ENCODE peak calls at places on chromosome 20, in seven cellular contexts. One of them, this sample, is unnamed.

GRCh38 chr20:10200329-10200728 is 18.3 kb upstream of the SNAP25 start:
- DNase-seq in AG04450: no peak
- DNase-seq in astrocyte of the spinal cord: peak
- DNase-seq in OCI-LY7: no peak
- DNase-seq in CD8-positive, alpha-beta T cell: no peak
- DNase-seq in neural crest cell: no peak
- DNase-seq in fibroblast of pulmonary artery: no peak
- DNase-seq in this sample: no peak

GRCh38 chr20:57840504-57841296 is 130.9 kb upstream of the PMEPA1 start:
- DNase-seq in CD8-positive, alpha-beta T cell: no peak
- DNase-seq in AG04450: no peak
- DNase-seq in fibroblast of pulmonary artery: no peak
- DNase-seq in OCI-LY7: no peak
- DNase-seq in neural crest cell: no peak
- DNase-seq in astrocyte of the spinal cord: no peak
- DNase-seq in this sample: no peak

GRCh38 chr20:53926428-53927028 is 143.9 kb downstream of the BCAS1 start:
- DNase-seq in AG04450: no peak
- DNase-seq in CD8-positive, alpha-beta T cell: no peak
- DNase-seq in OCI-LY7: peak
- DNase-seq in astrocyte of the spinal cord: peak
- DNase-seq in fibroblast of pulmonary artery: peak
- DNase-seq in neural crest cell: no peak
- DNase-seq in this sample: peak

GRCh38 chr20:346640-347316 is at the start of gene NRSN2:
- DNase-seq in CD8-positive, alpha-beta T cell: no peak
- DNase-seq in astrocyte of the spinal cord: peak
- DNase-seq in AG04450: no peak
- DNase-seq in OCI-LY7: no peak
- DNase-seq in fibroblast of pulmonary artery: peak
- DNase-seq in neural crest cell: peak
- DNase-seq in this sample: no peak

GRCh38 chr20:23037017-23037481 is 1.9 kb downstream of the SSTR4 start:
- DNase-seq in AG04450: no peak
- DNase-seq in CD8-positive, alpha-beta T cell: no peak
- DNase-seq in OCI-LY7: no peak
- DNase-seq in neural crest cell: no peak
- DNase-seq in astrocyte of the spinal cord: no peak
- DNase-seq in fibroblast of pulmonary artery: no peak
- DNase-seq in this sample: no peak

GRCh38 chr20:12180107-12180661 is 262.5 kb downstream of the BTBD3 start:
- DNase-seq in CD8-positive, alpha-beta T cell: no peak
- DNase-seq in astrocyte of the spinal cord: no peak
- DNase-seq in AG04450: no peak
- DNase-seq in fibroblast of pulmonary artery: no peak
- DNase-seq in neural crest cell: no peak
- DNase-seq in OCI-LY7: no peak
- DNase-seq in this sample: no peak

GRCh38 chr20:36614781-36615557 is 9.4 kb downstream of the RAB5IF start:
- DNase-seq in OCI-LY7: no peak
- DNase-seq in astrocyte of the spinal cord: peak
- DNase-seq in CD8-positive, alpha-beta T cell: no peak
- DNase-seq in neural crest cell: no peak
- DNase-seq in AG04450: no peak
- DNase-seq in fibroblast of pulmonary artery: no peak
- DNase-seq in this sample: peak

GRCh38 chr20:51750037-51750769 is 18.0 kb downstream of the ATP9A start:
- DNase-seq in CD8-positive, alpha-beta T cell: no peak
- DNase-seq in AG04450: peak
- DNase-seq in neural crest cell: no peak
- DNase-seq in fibroblast of pulmonary artery: peak
- DNase-seq in OCI-LY7: no peak
- DNase-seq in astrocyte of the spinal cord: peak
- DNase-seq in this sample: peak

GRCh38 chr20:15619816-15620215 is 953.4 kb downstream of the KIF16B start:
- DNase-seq in fibroblast of pulmonary artery: no peak
- DNase-seq in CD8-positive, alpha-beta T cell: no peak
- DNase-seq in OCI-LY7: no peak
- DNase-seq in astrocyte of the spinal cord: no peak
- DNase-seq in neural crest cell: no peak
- DNase-seq in AG04450: no peak
- DNase-seq in this sample: no peak

GRCh38 chr20:3753098-3753497 is 14.5 kb downstream of the ADISSP start:
- DNase-seq in neural crest cell: peak
- DNase-seq in OCI-LY7: peak
- DNase-seq in astrocyte of the spinal cord: peak
- DNase-seq in CD8-positive, alpha-beta T cell: peak
- DNase-seq in fibroblast of pulmonary artery: peak
- DNase-seq in AG04450: peak
- DNase-seq in this sample: peak

GRCh38 chr20:57748601-57749130 is 38.9 kb upstream of the PMEPA1 start:
- DNase-seq in AG04450: peak
- DNase-seq in OCI-LY7: no peak
- DNase-seq in neural crest cell: no peak
- DNase-seq in CD8-positive, alpha-beta T cell: peak
- DNase-seq in fibroblast of pulmonary artery: peak
- DNase-seq in astrocyte of the spinal cord: peak
- DNase-seq in this sample: peak

GRCh38 chr20:38731738-38732113 is 7.4 kb downstream of the SLC32A1 start:
- DNase-seq in astrocyte of the spinal cord: no peak
- DNase-seq in OCI-LY7: no peak
- DNase-seq in AG04450: no peak
- DNase-seq in neural crest cell: no peak
- DNase-seq in fibroblast of pulmonary artery: no peak
- DNase-seq in CD8-positive, alpha-beta T cell: no peak
- DNase-seq in this sample: no peak
- TF ChIP-seq CTCF in astrocyte of the spinal cord: no peak
- TF ChIP-seq CTCF in OCI-LY7: peak
- TF ChIP-seq CTCF in AG04450: no peak
- TF ChIP-seq CTCF in neural crest cell: peak
- TF ChIP-seq CTCF in fibroblast of pulmonary artery: no peak
- TF ChIP-seq CTCF in CD8-positive, alpha-beta T cell: no peak
- TF ChIP-seq CTCF in this sample: no peak

GRCh38 chr20:17650816-17651760 is 31.0 kb downstream of the RRBP1 start:
- DNase-seq in fibroblast of pulmonary artery: peak
- DNase-seq in neural crest cell: no peak
- DNase-seq in CD8-positive, alpha-beta T cell: no peak
- DNase-seq in OCI-LY7: no peak
- DNase-seq in astrocyte of the spinal cord: no peak
- DNase-seq in AG04450: no peak
- DNase-seq in this sample: no peak

GRCh38 chr20:17648306-17648646 is 33.8 kb downstream of the RRBP1 start:
- DNase-seq in fibroblast of pulmonary artery: no peak
- DNase-seq in OCI-LY7: peak
- DNase-seq in CD8-positive, alpha-beta T cell: no peak
- DNase-seq in neural crest cell: no peak
- DNase-seq in AG04450: no peak
- DNase-seq in astrocyte of the spinal cord: no peak
- DNase-seq in this sample: no peak

GRCh38 chr20:17647391-17648305 is 34.4 kb downstream of the RRBP1 start:
- DNase-seq in neural crest cell: no peak
- DNase-seq in AG04450: no peak
- DNase-seq in fibroblast of pulmonary artery: no peak
- DNase-seq in CD8-positive, alpha-beta T cell: no peak
- DNase-seq in astrocyte of the spinal cord: no peak
- DNase-seq in OCI-LY7: no peak
- DNase-seq in this sample: no peak

GRCh38 chr20:17650301-17650761 is 31.7 kb downstream of the RRBP1 start:
- DNase-seq in fibroblast of pulmonary artery: no peak
- DNase-seq in OCI-LY7: peak
- DNase-seq in AG04450: no peak
- DNase-seq in astrocyte of the spinal cord: no peak
- DNase-seq in CD8-positive, alpha-beta T cell: no peak
- DNase-seq in neural crest cell: no peak
- DNase-seq in this sample: no peak

DNA sequence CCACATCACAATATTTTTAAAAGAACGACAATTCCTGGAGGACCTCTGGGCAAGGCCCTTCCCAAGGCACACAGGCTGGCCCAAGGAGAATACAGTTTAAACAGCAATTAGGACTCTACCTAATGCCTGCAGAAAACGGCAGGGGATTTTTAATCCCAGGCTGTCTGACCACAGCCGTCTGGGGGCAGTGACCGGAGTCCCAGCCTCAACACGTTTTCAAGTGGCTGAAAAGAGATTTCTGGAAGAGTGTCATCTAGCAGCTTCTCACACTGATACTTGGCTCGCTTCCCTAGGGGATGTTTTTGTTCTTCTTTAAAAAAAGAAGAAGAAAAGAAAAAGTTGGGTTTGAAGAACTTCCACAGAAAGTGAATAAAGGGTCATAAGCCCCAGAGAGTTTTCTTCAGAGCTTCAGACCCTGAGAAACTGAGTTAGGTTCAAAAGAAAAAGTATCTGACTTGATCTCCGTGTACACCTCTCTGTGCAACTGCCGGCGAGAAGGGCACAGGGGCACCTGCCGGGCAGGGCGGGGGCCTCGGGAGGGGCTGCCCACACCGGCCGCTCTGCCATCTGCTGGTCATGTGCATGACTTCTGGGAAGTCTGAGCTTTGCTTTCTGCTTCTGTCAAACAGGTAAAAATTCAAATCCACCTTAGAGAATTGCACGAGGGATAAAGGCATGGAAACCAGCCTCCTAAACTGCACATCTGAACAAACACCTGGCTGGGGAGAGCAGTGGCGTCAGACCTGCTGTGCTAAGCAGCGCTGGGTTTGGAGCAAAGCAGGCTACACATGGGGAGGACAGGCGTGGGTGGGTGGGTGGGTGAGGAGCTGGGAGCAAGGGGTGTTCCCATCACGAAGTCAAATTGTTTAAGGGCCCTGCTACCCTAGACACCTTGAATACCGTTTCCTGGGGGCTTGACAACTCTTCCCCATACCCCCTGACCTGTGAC is 33.0 kb downstream of the RRBP1 start:
- DNase-seq in neural crest cell: no peak
- DNase-seq in astrocyte of the spinal cord: peak
- DNase-seq in OCI-LY7: peak
- DNase-seq in CD8-positive, alpha-beta T cell: no peak
- DNase-seq in fibroblast of pulmonary artery: no peak
- DNase-seq in AG04450: no peak
- DNase-seq in this sample: no peak
- TF ChIP-seq CTCF in neural crest cell: peak
- TF ChIP-seq CTCF in astrocyte of the spinal cord: peak
- TF ChIP-seq CTCF in OCI-LY7: peak
- TF ChIP-seq CTCF in CD8-positive, alpha-beta T cell: peak
- TF ChIP-seq CTCF in fibroblast of pulmonary artery: peak
- TF ChIP-seq CTCF in AG04450: peak
- TF ChIP-seq CTCF in this sample: peak

GRCh38 chr20:2518096-2518495 is 9.4 kb upstream of the ZNF343 start:
- DNase-seq in neural crest cell: no peak
- DNase-seq in AG04450: no peak
- DNase-seq in OCI-LY7: no peak
- DNase-seq in astrocyte of the spinal cord: no peak
- DNase-seq in CD8-positive, alpha-beta T cell: no peak
- DNase-seq in fibroblast of pulmonary artery: no peak
- DNase-seq in this sample: no peak

GRCh38 chr20:2519115-2519815 is 10.6 kb upstream of the ZNF343 start:
- DNase-seq in AG04450: peak
- DNase-seq in astrocyte of the spinal cord: peak
- DNase-seq in OCI-LY7: no peak
- DNase-seq in neural crest cell: no peak
- DNase-seq in fibroblast of pulmonary artery: peak
- DNase-seq in CD8-positive, alpha-beta T cell: no peak
- DNase-seq in this sample: no peak

GRCh38 chr20:2521369-2522305 is 12.9 kb upstream of the ZNF343 start:
- DNase-seq in CD8-positive, alpha-beta T cell: no peak
- DNase-seq in AG04450: no peak
- DNase-seq in OCI-LY7: peak
- DNase-seq in neural crest cell: peak
- DNase-seq in fibroblast of pulmonary artery: peak
- DNase-seq in astrocyte of the spinal cord: peak
- DNase-seq in this sample: peak

GRCh38 chr20:2518558-2518957 is 9.8 kb upstream of the ZNF343 start:
- DNase-seq in astrocyte of the spinal cord: no peak
- DNase-seq in OCI-LY7: no peak
- DNase-seq in neural crest cell: no peak
- DNase-seq in fibroblast of pulmonary artery: no peak
- DNase-seq in AG04450: no peak
- DNase-seq in CD8-positive, alpha-beta T cell: no peak
- DNase-seq in this sample: no peak

DNA sequence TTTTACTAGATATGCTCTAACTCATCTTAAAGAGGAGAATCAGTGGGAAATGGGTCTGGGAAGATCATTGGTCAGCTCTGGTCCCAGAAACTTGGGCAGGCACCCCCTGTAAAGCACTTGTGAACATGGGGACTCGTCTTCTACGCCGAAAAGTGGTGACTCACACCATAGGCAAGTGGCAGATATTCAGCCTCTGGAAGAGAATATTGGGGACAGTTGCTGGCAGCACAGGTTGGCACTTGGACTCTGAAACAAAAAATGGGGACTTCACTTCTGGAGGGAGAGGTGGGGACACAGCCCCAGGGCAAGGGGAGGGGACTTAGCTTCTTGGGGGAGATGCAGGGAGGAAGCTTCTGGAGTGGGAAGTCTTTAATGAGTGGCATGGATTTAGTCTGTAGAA is 11.9 kb upstream of the ZNF343 start:
- DNase-seq in AG04450: no peak
- DNase-seq in astrocyte of the spinal cord: no peak
- DNase-seq in fibroblast of pulmonary artery: no peak
- DNase-seq in neural crest cell: no peak
- DNase-seq in OCI-LY7: no peak
- DNase-seq in CD8-positive, alpha-beta T cell: no peak
- DNase-seq in this sample: no peak
- TF ChIP-seq CTCF in AG04450: no peak
- TF ChIP-seq CTCF in astrocyte of the spinal cord: no peak
- TF ChIP-seq CTCF in fibroblast of pulmonary artery: no peak
- TF ChIP-seq CTCF in neural crest cell: no peak
- TF ChIP-seq CTCF in OCI-LY7: no peak
- TF ChIP-seq CTCF in CD8-positive, alpha-beta T cell: no peak
- TF ChIP-seq CTCF in this sample: no peak

GRCh38 chr20:17793986-17794385 is 94.2 kb downstream of the BANF2 start:
- DNase-seq in fibroblast of pulmonary artery: no peak
- DNase-seq in OCI-LY7: no peak
- DNase-seq in neural crest cell: no peak
- DNase-seq in AG04450: no peak
- DNase-seq in CD8-positive, alpha-beta T cell: no peak
- DNase-seq in astrocyte of the spinal cord: no peak
- DNase-seq in this sample: no peak
- TF ChIP-seq CTCF in fibroblast of pulmonary artery: no peak
- TF ChIP-seq CTCF in OCI-LY7: no peak
- TF ChIP-seq CTCF in neural crest cell: no peak
- TF ChIP-seq CTCF in AG04450: no peak
- TF ChIP-seq CTCF in CD8-positive, alpha-beta T cell: no peak
- TF ChIP-seq CTCF in astrocyte of the spinal cord: no peak
- TF ChIP-seq CTCF in this sample: no peak

DNA sequence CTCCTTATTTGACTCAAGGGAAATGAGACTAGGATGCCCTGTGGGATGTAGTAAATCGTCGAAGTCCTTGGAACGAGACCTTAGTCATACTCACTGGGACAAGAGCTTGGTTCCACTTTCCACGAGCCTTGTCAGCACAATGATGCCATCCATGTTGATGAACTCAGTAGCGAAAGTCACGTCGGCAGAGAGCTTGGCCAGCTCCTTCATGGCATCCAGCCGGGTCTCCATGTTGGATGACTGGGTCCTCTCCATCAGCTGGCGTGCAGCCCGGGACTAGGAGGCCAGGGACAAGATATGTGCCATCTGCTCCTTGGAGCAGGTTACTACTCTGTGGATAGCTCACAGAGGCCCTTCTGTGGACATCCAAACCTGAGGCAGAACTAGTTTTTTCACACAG is 17.5 kb downstream of the ELMO2 start:
- DNase-seq in OCI-LY7: no peak
- DNase-seq in CD8-positive, alpha-beta T cell: no peak
- DNase-seq in neural crest cell: no peak
- DNase-seq in AG04450: no peak
- DNase-seq in astrocyte of the spinal cord: no peak
- DNase-seq in fibroblast of pulmonary artery: no peak
- DNase-seq in this sample: no peak
- TF ChIP-seq CTCF in OCI-LY7: no peak
- TF ChIP-seq CTCF in CD8-positive, alpha-beta T cell: no peak
- TF ChIP-seq CTCF in neural crest cell: no peak
- TF ChIP-seq CTCF in AG04450: no peak
- TF ChIP-seq CTCF in astrocyte of the spinal cord: no peak
- TF ChIP-seq CTCF in fibroblast of pulmonary artery: no peak
- TF ChIP-seq CTCF in this sample: no peak

This sample was measured in astrocyte of the cerebellum.